ENCODE peak calls at places on chromosome 18, in four cellular contexts. N, M, A and B are unnamed samples.

GRCh38 chr18:77439888-77440287 is 190.2 kb downstream of the GALR1 start:
- DNase-seq in N (no peak), M (no peak), A (no peak), B (no peak)

GRCh38 chr18:47779381-47779780 is 151.1 kb downstream of the SMAD2 start:
- DNase-seq in N (no peak), M (no peak), A (no peak), B (no peak)

GRCh38 chr18:2967357-2967756 is 45.6 kb downstream of the LPIN2 start:
- DNase-seq in N (no peak), M (no peak), A (no peak), B (no peak)

GRCh38 chr18:3541549-3542386 is 91.8 kb downstream of the TGIF1 start:
- DNase-seq in N (no peak), M (no peak), A (no peak), B (no peak)

GRCh38 chr18:51370996-51371395 is 173.5 kb upstream of the MEX3C start:
- DNase-seq in N (no peak), M (no peak), A (no peak), B (no peak)

GRCh38 chr18:28269750-28270149 is 92.8 kb upstream of the CDH2 start:
- DNase-seq in N (no peak), M (no peak), A (no peak), B (no peak)

GRCh38 chr18:49359732-49360444 is 100.6 kb downstream of the DYM start:
- DNase-seq in N (no peak), M (no peak), A (no peak), B (no peak)

GRCh38 chr18:24071779-24072178 is 57.2 kb downstream of the TTC39C start:
- DNase-seq in N (no peak), M (no peak), A (no peak), B (no peak)

GRCh38 chr18:23337599-23338444 is 115.3 kb upstream of the RIOK3 start:
- DNase-seq in N (no peak), M (no peak), A (no peak), B (no peak)

GRCh38 chr18:41075212-41075611 is 879.8 kb upstream of the PIK3C3 start:
- DNase-seq in N (no peak), M (no peak), A (no peak), B (no peak)

GRCh38 chr18:45830917-45831316 is 5.4 kb downstream of the SIGLEC15 start:
- DNase-seq in N (no peak), M (no peak), A (no peak), B (no peak)

GRCh38 chr18:59047321-59047991 is 92.2 kb upstream of the SEC11C start:
- DNase-seq in N (no peak), M (no peak), A (no peak), B (no peak)

GRCh38 chr18:35460719-35461118 is 37.0 kb downstream of the INO80C start:
- DNase-seq in N (no peak), M (no peak), A (no peak), B (no peak)

GRCh38 chr18:48683661-48684060 is 144.8 kb downstream of the CTIF start:
- DNase-seq in N (no peak), M (no peak), A (no peak), B (no peak)

GRCh38 chr18:74251297-74252031 is 40.3 kb downstream of the CYB5A start:
- DNase-seq in N (no peak), M (no peak), A (no peak), B (peak)

GRCh38 chr18:62938006-62938405 is 222.7 kb downstream of the PHLPP1 start:
- DNase-seq in N (no peak), M (no peak), A (no peak), B (peak)

GRCh38 chr18:61893304-61893970 is 630 bp upstream of the RNF152 start:
- DNase-seq in N (peak), M (peak), A (no peak), B (peak)

GRCh38 chr18:56945171-56945863 is 201.6 kb upstream of the BOD1L2 start:
- DNase-seq in N (no peak), M (no peak), A (no peak), B (no peak)

GRCh38 chr18:46350598-46351172 is 246.5 kb downstream of the HAUS1 start:
- DNase-seq in N (no peak), M (no peak), A (no peak), B (no peak)

GRCh38 chr18:43303376-43303775 is 26.1 kb upstream of the SYT4 start:
- DNase-seq in N (no peak), M (no peak), A (no peak), B (no peak)

GRCh38 chr18:14999085-14999975 is 251.4 kb downstream of the ANKRD30B start:
- DNase-seq in N (no peak), M (no peak), A (no peak), B (no peak)

GRCh38 chr18:26458526-26459232 is 89.7 kb downstream of the KCTD1 start:
- DNase-seq in N (no peak), M (no peak), A (peak), B (peak)

GRCh38 chr18:37524139-37524538 is 41.5 kb downstream of the CELF4 start:
- DNase-seq in N (no peak), M (no peak), A (no peak), B (no peak)

GRCh38 chr18:39846277-39846676 is 2108.8 kb upstream of the PIK3C3 start:
- DNase-seq in N (no peak), M (no peak), A (no peak), B (no peak)

GRCh38 chr18:73318732-73319479 is 451.1 kb upstream of the NETO1 start:
- DNase-seq in N (no peak), M (no peak), A (no peak), B (no peak)

GRCh38 chr18:35941299-35941698 is 31.2 kb upstream of the RMP24 start:
- DNase-seq in N (no peak), M (no peak), A (no peak), B (no peak)

GRCh38 chr18:28108801-28109200 is 68.1 kb downstream of the CDH2 start:
- DNase-seq in N (no peak), M (no peak), A (no peak), B (no peak)

GRCh38 chr18:6374935-6375529 is 39.7 kb downstream of the L3MBTL4 start:
- DNase-seq in N (no peak), M (no peak), A (no peak), B (no peak)

GRCh38 chr18:48955528-48956261 is 4.9 kb upstream of the SMAD7 start:
- DNase-seq in N (peak), M (no peak), A (no peak), B (no peak)

GRCh38 chr18:55997156-55997561 is 409.2 kb upstream of the TCF4 start:
- DNase-seq in N (no peak), M (no peak), A (no peak), B (no peak)

GRCh38 chr18:43271593-43272432 is 5.5 kb downstream of the SYT4 start:
- DNase-seq in N (no peak), M (peak), A (no peak), B (peak)

GRCh38 chr18:31046916-31047315 is 4.4 kb upstream of the DSC3 start:
- DNase-seq in N (no peak), M (no peak), A (no peak), B (no peak)